ENCODE peak calls at places on chromosomes 5 and 9, in ten cellular contexts. One of them, this sample, is unnamed.

GRCh38 chr9:124855944-124856773 is 2.9 kb downstream of the WDR38 start:
- DNase-seq in COR-L47: no peak
- DNase-seq in bronchial epithelial cell: no peak
- DNase-seq in natural killer cell treated with Interleukin-12 subunit alpha and Interleukin-12 subunit beta and Interleukin-15 and Interleukin-18, amount 100 ng/mL, for 72 hours: no peak
- DNase-seq in stimulated activated CD8-positive, alpha-beta memory T cell treated with anti-CD3 and anti-CD28 coated beads, Interleukin-4, amount 100 ng/mL, for 24 hours: peak
- DNase-seq in neuronal stem cell: no peak
- DNase-seq in astrocyte: no peak
- DNase-seq in ACHN: peak
- DNase-seq in DMS153: no peak
- DNase-seq in H54: peak
- DNase-seq in this sample: peak

GRCh38 chr5:80229902-80230255 is 26.0 kb downstream of the SERINC5 start:
- DNase-seq in COR-L47: no peak
- DNase-seq in bronchial epithelial cell: no peak
- DNase-seq in natural killer cell treated with Interleukin-12 subunit alpha and Interleukin-12 subunit beta and Interleukin-15 and Interleukin-18, amount 100 ng/mL, for 72 hours: no peak
- DNase-seq in stimulated activated CD8-positive, alpha-beta memory T cell treated with anti-CD3 and anti-CD28 coated beads, Interleukin-4, amount 100 ng/mL, for 24 hours: no peak
- DNase-seq in neuronal stem cell: no peak
- DNase-seq in astrocyte: no peak
- DNase-seq in ACHN: no peak
- DNase-seq in DMS153: no peak
- DNase-seq in H54: no peak
- DNase-seq in this sample: no peak

GRCh38 chr9:77829440-77829839 is 181.3 kb upstream of the GNA14 start:
- DNase-seq in COR-L47: no peak
- DNase-seq in bronchial epithelial cell: no peak
- DNase-seq in natural killer cell treated with Interleukin-12 subunit alpha and Interleukin-12 subunit beta and Interleukin-15 and Interleukin-18, amount 100 ng/mL, for 72 hours: no peak
- DNase-seq in stimulated activated CD8-positive, alpha-beta memory T cell treated with anti-CD3 and anti-CD28 coated beads, Interleukin-4, amount 100 ng/mL, for 24 hours: no peak
- DNase-seq in neuronal stem cell: no peak
- DNase-seq in astrocyte: peak
- DNase-seq in ACHN: no peak
- DNase-seq in DMS153: no peak
- DNase-seq in H54: no peak
- DNase-seq in this sample: no peak

GRCh38 chr9:137435980-137436760 is 5.0 kb downstream of the ENTPD8 start:
- DNase-seq in COR-L47: no peak
- DNase-seq in bronchial epithelial cell: peak
- DNase-seq in natural killer cell treated with Interleukin-12 subunit alpha and Interleukin-12 subunit beta and Interleukin-15 and Interleukin-18, amount 100 ng/mL, for 72 hours: no peak
- DNase-seq in stimulated activated CD8-positive, alpha-beta memory T cell treated with anti-CD3 and anti-CD28 coated beads, Interleukin-4, amount 100 ng/mL, for 24 hours: no peak
- DNase-seq in neuronal stem cell: no peak
- DNase-seq in astrocyte: peak
- DNase-seq in ACHN: peak
- DNase-seq in DMS153: no peak
- DNase-seq in H54: peak
- DNase-seq in this sample: peak

GRCh38 chr5:125134216-125135081 is 388.0 kb upstream of the ZNF608 start:
- DNase-seq in COR-L47: no peak
- DNase-seq in bronchial epithelial cell: peak
- DNase-seq in natural killer cell treated with Interleukin-12 subunit alpha and Interleukin-12 subunit beta and Interleukin-15 and Interleukin-18, amount 100 ng/mL, for 72 hours: no peak
- DNase-seq in stimulated activated CD8-positive, alpha-beta memory T cell treated with anti-CD3 and anti-CD28 coated beads, Interleukin-4, amount 100 ng/mL, for 24 hours: no peak
- DNase-seq in neuronal stem cell: peak
- DNase-seq in astrocyte: peak
- DNase-seq in ACHN: peak
- DNase-seq in DMS153: no peak
- DNase-seq in H54: no peak
- DNase-seq in this sample: peak

GRCh38 chr5:53092242-53092641 is 17.3 kb downstream of the MOCS2 start:
- DNase-seq in COR-L47: no peak
- DNase-seq in bronchial epithelial cell: no peak
- DNase-seq in natural killer cell treated with Interleukin-12 subunit alpha and Interleukin-12 subunit beta and Interleukin-15 and Interleukin-18, amount 100 ng/mL, for 72 hours: no peak
- DNase-seq in stimulated activated CD8-positive, alpha-beta memory T cell treated with anti-CD3 and anti-CD28 coated beads, Interleukin-4, amount 100 ng/mL, for 24 hours: no peak
- DNase-seq in neuronal stem cell: no peak
- DNase-seq in astrocyte: no peak
- DNase-seq in ACHN: no peak
- DNase-seq in DMS153: no peak
- DNase-seq in H54: no peak
- DNase-seq in this sample: no peak

GRCh38 chr5:170238456-170238855 is 5.7 kb downstream of the C5orf58 start:
- DNase-seq in COR-L47: no peak
- DNase-seq in bronchial epithelial cell: no peak
- DNase-seq in natural killer cell treated with Interleukin-12 subunit alpha and Interleukin-12 subunit beta and Interleukin-15 and Interleukin-18, amount 100 ng/mL, for 72 hours: no peak
- DNase-seq in stimulated activated CD8-positive, alpha-beta memory T cell treated with anti-CD3 and anti-CD28 coated beads, Interleukin-4, amount 100 ng/mL, for 24 hours: no peak
- DNase-seq in neuronal stem cell: no peak
- DNase-seq in astrocyte: no peak
- DNase-seq in ACHN: no peak
- DNase-seq in DMS153: no peak
- DNase-seq in H54: no peak
- DNase-seq in this sample: no peak

GRCh38 chr9:86116425-86116824 is 17.1 kb upstream of the GOLM1 start:
- DNase-seq in COR-L47: no peak
- DNase-seq in bronchial epithelial cell: no peak
- DNase-seq in natural killer cell treated with Interleukin-12 subunit alpha and Interleukin-12 subunit beta and Interleukin-15 and Interleukin-18, amount 100 ng/mL, for 72 hours: no peak
- DNase-seq in stimulated activated CD8-positive, alpha-beta memory T cell treated with anti-CD3 and anti-CD28 coated beads, Interleukin-4, amount 100 ng/mL, for 24 hours: no peak
- DNase-seq in neuronal stem cell: no peak
- DNase-seq in astrocyte: no peak
- DNase-seq in ACHN: no peak
- DNase-seq in DMS153: no peak
- DNase-seq in H54: no peak
- DNase-seq in this sample: no peak

GRCh38 chr5:117623042-117623815 is 1048.6 kb upstream of the SEMA6A start:
- DNase-seq in COR-L47: peak
- DNase-seq in bronchial epithelial cell: peak
- DNase-seq in natural killer cell treated with Interleukin-12 subunit alpha and Interleukin-12 subunit beta and Interleukin-15 and Interleukin-18, amount 100 ng/mL, for 72 hours: no peak
- DNase-seq in stimulated activated CD8-positive, alpha-beta memory T cell treated with anti-CD3 and anti-CD28 coated beads, Interleukin-4, amount 100 ng/mL, for 24 hours: no peak
- DNase-seq in neuronal stem cell: no peak
- DNase-seq in astrocyte: no peak
- DNase-seq in ACHN: no peak
- DNase-seq in DMS153: no peak
- DNase-seq in H54: no peak
- DNase-seq in this sample: peak

GRCh38 chr9:117268847-117269452 is 145.9 kb downstream of the ASTN2 start:
- DNase-seq in COR-L47: peak
- DNase-seq in bronchial epithelial cell: no peak
- DNase-seq in natural killer cell treated with Interleukin-12 subunit alpha and Interleukin-12 subunit beta and Interleukin-15 and Interleukin-18, amount 100 ng/mL, for 72 hours: no peak
- DNase-seq in stimulated activated CD8-positive, alpha-beta memory T cell treated with anti-CD3 and anti-CD28 coated beads, Interleukin-4, amount 100 ng/mL, for 24 hours: no peak
- DNase-seq in neuronal stem cell: no peak
- DNase-seq in astrocyte: no peak
- DNase-seq in ACHN: no peak
- DNase-seq in DMS153: no peak
- DNase-seq in H54: no peak
- DNase-seq in this sample: no peak

GRCh38 chr5:120684213-120684612 is 220.1 kb downstream of the PRR16 start:
- DNase-seq in COR-L47: no peak
- DNase-seq in bronchial epithelial cell: peak
- DNase-seq in natural killer cell treated with Interleukin-12 subunit alpha and Interleukin-12 subunit beta and Interleukin-15 and Interleukin-18, amount 100 ng/mL, for 72 hours: no peak
- DNase-seq in stimulated activated CD8-positive, alpha-beta memory T cell treated with anti-CD3 and anti-CD28 coated beads, Interleukin-4, amount 100 ng/mL, for 24 hours: no peak
- DNase-seq in neuronal stem cell: no peak
- DNase-seq in astrocyte: peak
- DNase-seq in ACHN: peak
- DNase-seq in DMS153: no peak
- DNase-seq in H54: no peak
- DNase-seq in this sample: peak

GRCh38 chr5:35136386-35136785 is 88.6 kb upstream of the AGXT2 start:
- DNase-seq in COR-L47: no peak
- DNase-seq in bronchial epithelial cell: peak
- DNase-seq in natural killer cell treated with Interleukin-12 subunit alpha and Interleukin-12 subunit beta and Interleukin-15 and Interleukin-18, amount 100 ng/mL, for 72 hours: no peak
- DNase-seq in stimulated activated CD8-positive, alpha-beta memory T cell treated with anti-CD3 and anti-CD28 coated beads, Interleukin-4, amount 100 ng/mL, for 24 hours: peak
- DNase-seq in neuronal stem cell: no peak
- DNase-seq in astrocyte: peak
- DNase-seq in ACHN: peak
- DNase-seq in DMS153: no peak
- DNase-seq in H54: peak
- DNase-seq in this sample: peak

GRCh38 chr9:127754099-127754760 is 19.1 kb upstream of the TOR2A start:
- DNase-seq in COR-L47: peak
- DNase-seq in bronchial epithelial cell: no peak
- DNase-seq in natural killer cell treated with Interleukin-12 subunit alpha and Interleukin-12 subunit beta and Interleukin-15 and Interleukin-18, amount 100 ng/mL, for 72 hours: no peak
- DNase-seq in stimulated activated CD8-positive, alpha-beta memory T cell treated with anti-CD3 and anti-CD28 coated beads, Interleukin-4, amount 100 ng/mL, for 24 hours: no peak
- DNase-seq in neuronal stem cell: no peak
- DNase-seq in astrocyte: no peak
- DNase-seq in ACHN: peak
- DNase-seq in DMS153: no peak
- DNase-seq in H54: no peak
- DNase-seq in this sample: no peak

GRCh38 chr9:37936965-37937364 is 33.0 kb upstream of the SLC25A51 start:
- DNase-seq in COR-L47: no peak
- DNase-seq in bronchial epithelial cell: peak
- DNase-seq in natural killer cell treated with Interleukin-12 subunit alpha and Interleukin-12 subunit beta and Interleukin-15 and Interleukin-18, amount 100 ng/mL, for 72 hours: no peak
- DNase-seq in stimulated activated CD8-positive, alpha-beta memory T cell treated with anti-CD3 and anti-CD28 coated beads, Interleukin-4, amount 100 ng/mL, for 24 hours: no peak
- DNase-seq in neuronal stem cell: no peak
- DNase-seq in astrocyte: peak
- DNase-seq in ACHN: no peak
- DNase-seq in DMS153: no peak
- DNase-seq in H54: no peak
- DNase-seq in this sample: peak

GRCh38 chr5:149517461-149518122 is 33.6 kb downstream of the CSNK1A1 start:
- DNase-seq in COR-L47: no peak
- DNase-seq in bronchial epithelial cell: no peak
- DNase-seq in natural killer cell treated with Interleukin-12 subunit alpha and Interleukin-12 subunit beta and Interleukin-15 and Interleukin-18, amount 100 ng/mL, for 72 hours: no peak
- DNase-seq in stimulated activated CD8-positive, alpha-beta memory T cell treated with anti-CD3 and anti-CD28 coated beads, Interleukin-4, amount 100 ng/mL, for 24 hours: no peak
- DNase-seq in neuronal stem cell: no peak
- DNase-seq in astrocyte: no peak
- DNase-seq in ACHN: no peak
- DNase-seq in DMS153: no peak
- DNase-seq in H54: no peak
- DNase-seq in this sample: peak

GRCh38 chr5:87034562-87034961 is 233.1 kb upstream of the RASA1 start:
- DNase-seq in COR-L47: no peak
- DNase-seq in bronchial epithelial cell: no peak
- DNase-seq in natural killer cell treated with Interleukin-12 subunit alpha and Interleukin-12 subunit beta and Interleukin-15 and Interleukin-18, amount 100 ng/mL, for 72 hours: no peak
- DNase-seq in stimulated activated CD8-positive, alpha-beta memory T cell treated with anti-CD3 and anti-CD28 coated beads, Interleukin-4, amount 100 ng/mL, for 24 hours: no peak
- DNase-seq in neuronal stem cell: no peak
- DNase-seq in astrocyte: no peak
- DNase-seq in ACHN: no peak
- DNase-seq in DMS153: no peak
- DNase-seq in H54: no peak
- DNase-seq in this sample: no peak

GRCh38 chr5:163642904-163643303 is 137.5 kb downstream of the MAT2B start:
- DNase-seq in COR-L47: no peak
- DNase-seq in bronchial epithelial cell: no peak
- DNase-seq in natural killer cell treated with Interleukin-12 subunit alpha and Interleukin-12 subunit beta and Interleukin-15 and Interleukin-18, amount 100 ng/mL, for 72 hours: no peak
- DNase-seq in stimulated activated CD8-positive, alpha-beta memory T cell treated with anti-CD3 and anti-CD28 coated beads, Interleukin-4, amount 100 ng/mL, for 24 hours: no peak
- DNase-seq in neuronal stem cell: no peak
- DNase-seq in astrocyte: no peak
- DNase-seq in ACHN: no peak
- DNase-seq in DMS153: no peak
- DNase-seq in H54: no peak
- DNase-seq in this sample: no peak

GRCh38 chr9:27065288-27065687 is 43.7 kb upstream of the TEK start:
- DNase-seq in COR-L47: no peak
- DNase-seq in bronchial epithelial cell: peak
- DNase-seq in natural killer cell treated with Interleukin-12 subunit alpha and Interleukin-12 subunit beta and Interleukin-15 and Interleukin-18, amount 100 ng/mL, for 72 hours: no peak
- DNase-seq in stimulated activated CD8-positive, alpha-beta memory T cell treated with anti-CD3 and anti-CD28 coated beads, Interleukin-4, amount 100 ng/mL, for 24 hours: no peak
- DNase-seq in neuronal stem cell: no peak
- DNase-seq in astrocyte: no peak
- DNase-seq in ACHN: no peak
- DNase-seq in DMS153: no peak
- DNase-seq in H54: no peak
- DNase-seq in this sample: peak

GRCh38 chr9:32427111-32427873 is 42.8 kb downstream of the ACO1 start:
- DNase-seq in COR-L47: no peak
- DNase-seq in bronchial epithelial cell: no peak
- DNase-seq in natural killer cell treated with Interleukin-12 subunit alpha and Interleukin-12 subunit beta and Interleukin-15 and Interleukin-18, amount 100 ng/mL, for 72 hours: no peak
- DNase-seq in stimulated activated CD8-positive, alpha-beta memory T cell treated with anti-CD3 and anti-CD28 coated beads, Interleukin-4, amount 100 ng/mL, for 24 hours: no peak
- DNase-seq in neuronal stem cell: no peak
- DNase-seq in astrocyte: peak
- DNase-seq in ACHN: peak
- DNase-seq in DMS153: no peak
- DNase-seq in H54: no peak
- DNase-seq in this sample: no peak

GRCh38 chr9:121278535-121279169 is 10.7 kb downstream of the GSN start:
- DNase-seq in COR-L47: peak
- DNase-seq in bronchial epithelial cell: peak
- DNase-seq in natural killer cell treated with Interleukin-12 subunit alpha and Interleukin-12 subunit beta and Interleukin-15 and Interleukin-18, amount 100 ng/mL, for 72 hours: no peak
- DNase-seq in stimulated activated CD8-positive, alpha-beta memory T cell treated with anti-CD3 and anti-CD28 coated beads, Interleukin-4, amount 100 ng/mL, for 24 hours: no peak
- DNase-seq in neuronal stem cell: no peak
- DNase-seq in astrocyte: peak
- DNase-seq in ACHN: peak
- DNase-seq in DMS153: peak
- DNase-seq in H54: peak
- DNase-seq in this sample: peak